ENCODE peak calls at places on chromosomes 11 and 22, in six cellular contexts. U is Caco-2, X is mucosa of descending colon, T is IMR-90, E is esophagus squamous epithelium, G is heart left ventricle. J is an unnamed sample. For H3K9me3, the result is how much of the 10 kb centered on the place peaks cover.

GRCh38 chr11:9250139-9250582 is 15.0 kb downstream of the DENND5A start:
- DNase-seq in T (no peak), X (no peak), G (no peak), E (no peak), U (no peak), J (no peak)

GRCh38 chr22:42202669-42203068 is 67.8 kb downstream of the TCF20 start:
- DNase-seq in E (no peak), G (no peak), T (peak), U (no peak), X (no peak), J (no peak)

GRCh38 chr11:120330045-120330444 is 4.9 kb downstream of the TLCD5 start:
- DNase-seq in G (no peak), T (no peak), E (no peak), U (no peak), X (no peak), J (no peak)

GRCh38 chr22:43479962-43480361 is 68.1 kb downstream of the MPPED1 start:
- DNase-seq in X (no peak), U (no peak), G (no peak), T (no peak), E (no peak), J (no peak)

GRCh38 chr11:110147965-110148709 is 54.9 kb downstream of the ZC3H12C start:
- DNase-seq in G (no peak), U (no peak), T (peak), X (no peak), E (no peak), J (no peak)

GRCh38 chr22:38452373-38453064 is 2.5 kb downstream of the KCNJ4 start:
- DNase-seq in G (peak), T (peak), X (no peak), E (no peak), U (no peak), J (no peak)

GRCh38 chr22:17613280-17613679 is 15.3 kb downstream of the ATP6V1E1 start:
- DNase-seq in U (no peak), X (no peak), E (no peak), G (no peak), T (no peak), J (no peak)

GRCh38 chr11:113474362-113475159 is 637 bp downstream of the DRD2 start:
- DNase-seq in U (peak), T (peak), G (peak), E (no peak), X (peak), J (peak)

GRCh38 chr22:39184586-39185577 is 32.4 kb upstream of the CBX7 start:
- DNase-seq in T (no peak), G (no peak), E (no peak), U (no peak), X (no peak), J (no peak)

GRCh38 chr11:61293869-61294716 is 1.0 kb downstream of the VWCE start:
- DNase-seq in T (peak), X (peak), E (no peak), G (peak), U (peak), J (peak)

GRCh38 chr11:72724021-72724561 is 28.1 kb downstream of the ARAP1 start:
- DNase-seq in X (no peak), E (no peak), G (no peak), U (no peak), T (no peak), J (no peak)

GRCh38 chr11:114175706-114176105 is 116.2 kb downstream of the ZBTB16 start:
- DNase-seq in U (no peak), T (no peak), E (no peak), X (peak), G (no peak), J (no peak)

GRCh38 chr11:126444072-126444471 is 88.6 kb downstream of the ST3GAL4 start:
- DNase-seq in E (no peak), X (no peak), U (no peak), G (no peak), T (peak), J (no peak)

GRCh38 chr11:111426615-111427014 is 47.5 kb upstream of the POU2AF1 start:
- DNase-seq in U (no peak), G (no peak), E (no peak), X (peak), T (no peak), J (no peak)

GRCh38 chr11:69243496-69244200 is 50.3 kb upstream of the MYEOV start:
- DNase-seq in E (no peak), G (no peak), U (peak), T (no peak), X (no peak), J (no peak)

GRCh38 chr11:44097821-44098220 is 2.3 kb downstream of the EXT2 start:
- DNase-seq in U (no peak), T (peak), G (no peak), X (no peak), E (no peak), J (no peak)

GRCh38 chr11:67470337-67471002 is 1.4 kb upstream of the TMEM134 start:
- DNase-seq in X (no peak), G (no peak), T (no peak), U (no peak), E (no peak), J (no peak)

GRCh38 chr11:67468835-67469811 is at the start of gene TMEM134:
- DNase-seq in X (peak), E (peak), U (peak), T (peak), G (peak), J (peak)

GRCh38 chr11:67468056-67468455 is 995 bp downstream of the TMEM134 start:
- DNase-seq in U (no peak), G (no peak), E (no peak), T (no peak), X (peak), J (no peak)

GRCh38 chr11:67468509-67468834 is 579 bp downstream of the TMEM134 start:
- DNase-seq in T (no peak), E (no peak), G (no peak), X (no peak), U (peak), J (no peak)

GRCh38 chr11:67472882-67473281 is 3.8 kb upstream of the TMEM134 start:
- DNase-seq in E (no peak), G (no peak), U (no peak), X (no peak), T (no peak), J (no peak)
- H3K9me3 ChIP-seq in E (under half), G (under half), U (under half), X (under half), T (under half), J (under half)

DNA sequence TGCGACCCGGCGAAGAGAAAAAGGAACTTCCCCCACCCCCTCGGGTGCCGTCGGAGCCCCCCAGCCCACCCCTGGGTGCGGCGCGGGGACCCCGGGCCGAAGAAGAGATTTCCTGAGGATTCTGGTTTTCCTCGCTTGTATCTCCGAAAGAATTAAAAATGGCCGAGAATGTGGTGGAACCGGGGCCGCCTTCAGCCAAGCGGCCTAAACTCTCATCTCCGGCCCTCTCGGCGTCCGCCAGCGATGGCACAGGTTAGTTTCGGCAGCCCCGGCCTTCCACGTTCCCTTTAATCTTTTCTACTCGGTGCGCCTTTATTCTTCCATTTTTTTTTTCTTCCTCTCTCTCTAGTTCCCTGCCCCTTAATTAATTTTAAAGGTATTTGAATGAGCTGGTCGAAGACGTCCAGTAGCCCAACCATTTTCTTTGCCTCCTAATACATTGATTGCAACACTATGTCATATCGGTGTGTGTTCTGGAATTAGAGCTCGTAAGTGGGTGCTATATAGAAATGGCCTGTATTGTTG is 517 bp downstream of the EP300 start:
- DNase-seq in X (no peak), T (peak), G (peak), U (peak), E (no peak), J (no peak)
- H3K9me3 ChIP-seq in X (under half), T (under half), G (under half), U (under half), E (under half), J (under half)

DNA sequence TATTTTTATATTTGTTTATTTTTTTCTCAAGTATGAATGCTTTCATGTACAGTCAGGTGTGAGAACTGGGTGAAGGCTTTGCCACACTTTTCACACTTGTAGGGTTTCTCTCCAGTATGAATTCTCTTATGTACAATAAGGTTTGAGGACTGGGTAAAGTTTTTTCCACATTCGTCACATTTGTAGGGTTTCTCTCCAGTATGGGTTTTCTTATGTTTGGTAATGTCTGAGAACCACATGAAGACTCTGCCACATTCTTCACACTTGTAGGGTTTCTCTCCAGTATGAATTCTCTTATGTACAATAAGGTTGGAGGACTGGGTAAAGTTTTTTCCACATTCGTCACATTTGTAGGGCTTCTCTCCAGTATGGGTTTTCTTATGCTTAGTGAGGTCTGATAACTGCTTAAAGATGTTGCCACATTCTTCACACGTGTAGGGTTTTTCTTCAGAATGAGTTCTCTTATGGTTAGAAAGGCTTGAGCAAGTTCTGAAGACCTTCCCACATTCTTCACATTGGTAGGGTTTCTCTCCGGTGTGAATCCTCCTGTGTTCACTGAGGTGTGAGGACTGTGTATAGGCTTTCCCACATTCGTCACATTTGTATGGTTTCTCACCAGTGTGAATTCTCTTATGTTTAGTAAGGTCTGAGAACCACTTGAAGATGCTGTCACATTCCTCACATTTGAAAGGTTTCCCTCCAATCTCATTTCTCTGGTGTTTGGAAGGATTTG is 19.7 kb downstream of the ZNF195 start:
- DNase-seq in U (no peak), T (no peak), E (no peak), X (no peak), G (no peak), J (no peak)
- H3K9me3 ChIP-seq in U (half or more), T (half or more), E (half or more), X (half or more), G (half or more), J (under half)

GRCh38 chr22:47593911-47594311 is 831.5 kb downstream of the TBC1D22A start:
- DNase-seq in T (no peak), E (no peak), U (no peak), G (no peak), X (no peak), J (no peak)
- H3K9me3 ChIP-seq in T (half or more), E (under half), U (under half), G (under half), X (under half), J (under half)

GRCh38 chr11:103792981-103793468 is 243.4 kb upstream of the DDI1 start:
- DNase-seq in E (no peak), G (no peak), U (no peak), T (peak), X (no peak), J (no peak)
- H3K9me3 ChIP-seq in E (under half), G (under half), U (under half), T (under half), X (under half), J (under half)

GRCh38 chr22:47963660-47964059 is 1201.2 kb downstream of the TBC1D22A start:
- DNase-seq in T (no peak), G (no peak), X (no peak), U (no peak), E (no peak), J (no peak)

GRCh38 chr22:47965896-47966295 is 1203.4 kb downstream of the TBC1D22A start:
- DNase-seq in X (no peak), G (no peak), T (no peak), U (no peak), E (no peak), J (no peak)

GRCh38 chr22:47966316-47966715 is 1203.9 kb downstream of the TBC1D22A start:
- DNase-seq in G (no peak), U (no peak), T (no peak), E (no peak), X (no peak), J (no peak)

GRCh38 chr22:47967841-47968240 is 1205.4 kb downstream of the TBC1D22A start:
- DNase-seq in T (no peak), U (no peak), G (no peak), X (no peak), E (no peak), J (no peak)

DNA sequence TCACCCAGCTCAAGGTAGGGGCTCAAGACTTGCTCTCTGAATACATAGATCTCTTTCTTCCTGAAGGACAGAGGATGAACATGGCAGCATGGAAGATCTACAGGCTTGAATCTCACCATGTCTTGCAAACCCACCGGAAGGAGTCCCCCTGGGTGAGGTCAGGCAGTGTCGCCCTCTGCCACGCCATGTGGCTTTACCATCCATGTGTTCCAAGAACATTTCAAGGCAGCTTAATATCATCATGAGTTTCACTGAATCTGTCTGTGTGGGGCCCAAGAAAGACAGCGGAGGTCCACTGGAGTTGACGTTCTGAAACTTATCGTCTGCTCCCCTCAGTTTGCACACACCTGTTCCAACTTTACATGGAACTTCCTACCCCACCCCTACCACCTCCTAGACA is 1202.6 kb downstream of the TBC1D22A start:
- DNase-seq in E (no peak), X (no peak), U (no peak), G (no peak), T (no peak), J (no peak)
- H3K9me3 ChIP-seq in E (under half), X (under half), U (under half), G (under half), T (under half), J (under half)

GRCh38 chr11:15842345-15842744 is 514.0 kb downstream of the SOX6 start:
- DNase-seq in G (no peak), T (no peak), U (no peak), E (no peak), X (no peak), J (no peak)

GRCh38 chr11:15843309-15843857 is 513.0 kb downstream of the SOX6 start:
- DNase-seq in G (no peak), T (peak), E (no peak), U (no peak), X (no peak), J (no peak)

GRCh38 chr11:15839061-15839460 is 517.3 kb downstream of the SOX6 start:
- DNase-seq in E (no peak), X (no peak), G (no peak), U (no peak), T (no peak), J (no peak)

GRCh38 chr11:15845261-15845660 is 511.1 kb downstream of the SOX6 start:
- DNase-seq in X (no peak), G (no peak), T (no peak), U (no peak), E (no peak), J (no peak)

DNA sequence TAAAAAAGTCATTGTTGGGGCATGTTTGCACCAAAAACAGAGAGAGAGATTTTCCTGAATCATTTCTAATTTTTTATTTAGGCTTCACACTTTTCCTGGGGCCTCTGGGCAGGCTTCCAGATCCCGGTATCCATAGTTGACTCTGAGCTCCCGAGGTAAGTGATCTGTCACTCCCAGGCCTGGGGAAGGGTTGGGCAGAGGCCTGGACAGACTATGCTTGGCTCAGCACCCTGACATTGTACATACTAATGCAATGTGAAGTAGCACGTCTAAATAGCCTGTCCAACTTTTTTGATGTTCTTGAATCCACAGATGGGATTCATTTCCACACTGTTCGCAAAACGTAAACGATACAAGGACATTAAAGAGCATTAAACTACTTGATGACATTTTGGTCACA is 514.4 kb downstream of the SOX6 start:
- DNase-seq in U (no peak), E (no peak), G (peak), T (no peak), X (peak), J (no peak)
- H3K9me3 ChIP-seq in U (under half), E (under half), G (under half), T (under half), X (under half), J (under half)

DNA sequence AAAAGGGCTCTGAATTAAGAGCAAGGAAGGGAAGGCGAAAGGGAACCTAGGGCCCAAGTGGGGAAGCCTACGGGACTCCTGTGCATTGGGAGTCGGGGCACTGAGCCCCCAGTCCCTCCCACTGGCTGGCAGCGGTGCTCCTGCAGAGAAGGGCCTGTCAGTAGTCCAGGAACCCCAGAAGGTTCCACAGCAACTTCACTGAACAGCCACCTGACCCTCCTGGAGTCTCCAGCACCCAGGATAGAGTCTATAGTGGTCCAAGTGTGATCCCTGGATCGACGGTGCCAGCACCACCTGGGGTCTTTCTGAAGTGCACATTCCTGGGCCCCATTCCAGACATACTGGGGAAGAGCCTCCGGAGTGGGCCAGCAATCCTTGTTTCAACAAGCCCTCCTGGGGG is 100.0 kb upstream of the B3GAT1 start:
- DNase-seq in G (no peak), X (no peak), T (no peak), U (peak), E (no peak), J (no peak)
- H3K9me3 ChIP-seq in G (under half), X (under half), T (under half), U (under half), E (under half), J (under half)